ENCODE peak calls at places on chromosomes 4 and X, in four cellular contexts. Q is osteoblast, W is K562, G is PC-3. F is an unnamed sample.

GRCh38 chr4:126265880-126266279 is 951.1 kb downstream of the FAT4 start:
- DNase-seq in Q (no peak), W (no peak), G (no peak), F (no peak)

GRCh38 chr4:72295966-72296557 is 264.3 kb downstream of the NPFFR2 start:
- DNase-seq in Q (no peak), W (peak; percentile 43), G (peak; percentile 90), F (peak; percentile 11)

GRCh38 chrX:9282325-9282724 is 182.5 kb upstream of the TBL1X start:
- DNase-seq in Q (no peak), W (no peak), G (no peak), F (no peak)

GRCh38 chr4:8725071-8725841 is 132.7 kb downstream of the CPZ start:
- DNase-seq in Q (peak; percentile 57), W (no peak), G (no peak), F (no peak)

GRCh38 chrX:149302705-149303104 is 202.4 kb downstream of the IDS start:
- DNase-seq in Q (no peak), W (no peak), G (no peak), F (no peak)

GRCh38 chrX:106415276-106415895 is 196.4 kb upstream of the RADX start:
- DNase-seq in Q (no peak), W (peak; percentile 6), G (peak; percentile 50), F (peak; percentile 29)

GRCh38 chr4:176393306-176394013 is 73.7 kb downstream of the SPCS3 start:
- DNase-seq in Q (peak; percentile 27), W (no peak), G (no peak), F (no peak)

GRCh38 chrX:53716328-53717088 is 30.0 kb upstream of the HUWE1 start:
- DNase-seq in Q (no peak), W (no peak), G (peak; percentile 74), F (peak; percentile 74)

GRCh38 chrX:64204252-64204651 is 1.3 kb downstream of the AMER1 start:
- DNase-seq in Q (peak; percentile 70), W (no peak), G (no peak), F (no peak)

GRCh38 chr4:151541438-151542071 is 132.6 kb downstream of the FHIP1A start:
- DNase-seq in Q (peak; percentile 58), W (no peak), G (peak; percentile 82), F (no peak)

GRCh38 chrX:133670394-133670793 is 255.1 kb upstream of the GPC4 start:
- DNase-seq in Q (peak; percentile 72), W (peak; percentile 40), G (peak; percentile 72), F (peak; percentile 12)

GRCh38 chr4:152480901-152481300 is 55.0 kb downstream of the FBXW7 start:
- DNase-seq in Q (no peak), W (no peak), G (no peak), F (no peak)

GRCh38 chrX:30748337-30748960 is 95.2 kb downstream of the GK start:
- DNase-seq in Q (no peak), W (peak; percentile 51), G (no peak), F (no peak)

GRCh38 chr4:40349561-40350198 is 14.5 kb downstream of the CHRNA9 start:
- DNase-seq in Q (no peak), W (no peak), G (peak; percentile 42), F (peak; percentile 33)
- H3K4me2 ChIP-seq in Q (no peak overlapping the region), W (no peak overlapping the region), G (no peak overlapping the region), F (no peak overlapping the region)

GRCh38 chr4:182904271-182904761 is 12.9 kb downstream of the DCTD start:
- DNase-seq in Q (no peak), W (no peak), G (no peak), F (no peak)
- H4K20me1 ChIP-seq in Q (peaks cover 26% of the 10 kb centered on the region), W (no peaks in the 10 kb centered on the region), G (no peaks in the 10 kb centered on the region), F (no peaks in the 10 kb centered on the region)

GRCh38 chr4:140031706-140032105 is 122.3 kb downstream of the MAML3 start:
- DNase-seq in Q (no peak), W (no peak), G (no peak), F (no peak)
- H3K4me2 ChIP-seq in Q (no peak overlapping the region), W (no peak overlapping the region), G (no peak overlapping the region), F (no peak overlapping the region)

DNA sequence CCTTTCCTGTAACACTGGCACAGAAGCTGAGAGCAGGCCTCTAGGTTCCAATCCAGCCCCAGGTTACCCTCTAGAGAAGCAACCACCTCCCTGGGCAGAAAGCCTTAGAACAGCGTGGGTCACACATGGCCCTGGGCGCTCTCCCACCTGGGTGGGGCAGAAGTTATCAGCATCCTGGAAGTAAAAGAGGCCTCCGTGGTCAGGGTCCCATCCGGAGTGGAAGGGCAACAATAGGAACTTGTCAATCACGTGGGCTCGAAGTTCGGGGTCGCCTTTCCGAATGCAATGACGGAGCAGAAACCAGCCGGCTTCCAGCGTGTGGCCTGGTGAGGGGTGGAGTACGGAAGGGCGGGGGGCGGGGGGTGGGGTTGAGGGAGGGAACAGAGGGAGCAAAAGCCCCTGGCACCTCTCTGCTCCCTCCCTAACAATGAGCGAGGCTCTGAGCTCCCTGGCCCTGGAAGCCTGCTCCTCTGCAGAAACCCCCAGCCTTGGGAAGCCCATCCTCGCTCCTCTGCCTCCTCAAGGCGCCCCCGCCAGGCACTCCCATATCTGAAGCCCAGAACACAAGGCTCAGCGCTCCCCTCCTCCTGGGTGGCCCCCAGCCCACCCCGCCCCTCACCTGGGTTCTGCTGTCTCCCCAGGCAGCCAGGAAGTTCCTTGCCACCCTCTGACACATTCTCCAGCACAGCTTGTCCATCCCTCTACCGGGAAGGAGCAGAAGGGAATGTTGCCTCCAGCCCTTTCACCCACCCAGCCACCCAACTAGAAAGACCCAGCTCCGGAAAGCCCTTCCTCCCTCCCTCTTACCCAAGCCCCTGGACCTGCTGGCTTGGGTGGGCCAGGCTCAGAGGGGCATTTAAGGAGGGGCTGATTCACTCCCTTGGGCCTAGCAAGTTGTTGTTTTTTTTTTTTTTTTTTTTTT is 2.9 kb downstream of the RENBP start:
- DNase-seq in Q (no peak), W (peak; percentile 62), G (no peak), F (no peak)
- H4K20me1 ChIP-seq in Q (no peaks in the 10 kb centered on the region), W (no peaks in the 10 kb centered on the region), G (no peaks in the 10 kb centered on the region), F (no peaks in the 10 kb centered on the region)

GRCh38 chr4:87912164-87913004 is 63.1 kb upstream of the SPP1 start:
- DNase-seq in Q (no peak), W (no peak), G (no peak), F (no peak)

GRCh38 chr4:87913871-87914270 is 61.6 kb upstream of the SPP1 start:
- DNase-seq in Q (no peak), W (no peak), G (no peak), F (no peak)

GRCh38 chr4:87908341-87908740 is 67.2 kb upstream of the SPP1 start:
- DNase-seq in Q (no peak), W (no peak), G (no peak), F (no peak)

GRCh38 chr4:87910795-87911194 is 64.7 kb upstream of the SPP1 start:
- DNase-seq in Q (no peak), W (no peak), G (no peak), F (no peak)

DNA sequence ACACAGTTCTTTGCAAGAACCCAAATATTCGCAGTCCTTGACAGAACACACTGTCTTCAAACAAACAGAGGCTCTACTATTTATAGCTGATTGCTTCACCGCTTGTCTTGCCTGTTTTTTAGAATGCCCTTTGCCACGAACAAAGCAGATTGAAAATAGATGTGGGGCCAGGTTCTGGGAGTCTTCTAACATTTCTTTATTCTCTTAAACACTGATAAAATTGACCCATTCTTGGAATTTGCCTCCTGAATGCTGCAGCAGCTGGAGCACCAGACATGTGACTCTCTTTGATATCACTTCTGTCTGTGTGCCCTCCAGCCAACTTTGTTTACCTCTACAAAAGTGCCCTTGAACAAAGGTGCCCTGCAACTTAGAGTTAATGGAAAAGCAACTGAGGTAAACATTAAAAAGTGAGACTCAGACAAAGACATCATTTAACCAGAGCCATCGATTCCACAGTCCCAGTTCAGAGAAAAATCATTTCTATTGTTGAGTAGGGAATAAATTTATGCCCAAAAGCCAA is 64.2 kb upstream of the SPP1 start:
- DNase-seq in Q (no peak), W (no peak), G (no peak), F (no peak)
- H3K4me2 ChIP-seq in Q (no peak overlapping the region), W (no peak overlapping the region), G (no peak overlapping the region), F (no peak overlapping the region)

DNA sequence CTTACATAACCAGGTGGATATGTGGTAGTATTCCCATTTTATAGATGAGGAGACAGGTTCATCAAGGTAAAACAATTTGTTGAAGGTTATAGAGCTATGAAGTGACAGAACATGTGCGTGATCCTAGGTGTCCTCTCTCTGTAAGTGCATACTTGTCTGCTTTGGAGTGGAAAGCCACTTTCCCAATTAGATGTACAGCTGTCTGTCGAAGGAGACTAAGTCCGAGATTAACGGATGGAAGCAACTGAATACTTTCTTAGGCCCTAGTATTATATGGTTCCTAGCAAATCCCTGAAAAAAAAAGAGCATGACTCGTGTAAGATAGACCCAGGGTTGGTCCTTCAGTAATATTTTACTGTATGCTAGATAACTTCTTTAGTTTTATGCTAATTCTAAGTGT is 19.7 kb downstream of the TMEM131L start:
- DNase-seq in Q (no peak), W (no peak), G (no peak), F (no peak)
- H4K20me1 ChIP-seq in Q (no peaks in the 10 kb centered on the region), W (no peaks in the 10 kb centered on the region), G (no peaks in the 10 kb centered on the region), F (peaks cover 71% of the 10 kb centered on the region)

DNA sequence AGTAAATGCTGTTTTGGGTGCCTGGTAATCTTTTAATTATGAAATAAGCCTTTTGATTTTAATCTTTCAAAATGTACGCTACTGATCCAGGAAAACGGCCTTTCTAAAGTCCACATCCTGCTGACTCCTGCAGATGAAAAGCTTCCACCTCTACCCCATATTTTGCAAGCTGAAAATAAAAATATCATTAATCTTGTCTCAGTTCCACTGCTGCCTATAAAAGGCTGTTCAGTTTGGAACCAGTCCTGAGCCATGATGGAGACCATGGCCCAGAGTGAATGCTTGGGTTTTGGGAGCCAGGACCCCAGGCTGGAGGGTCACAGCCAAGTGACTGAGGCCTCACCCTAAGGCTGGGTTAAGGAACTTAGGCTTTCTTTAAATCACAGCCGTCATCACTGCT is 110.8 kb downstream of the AFF1 start:
- DNase-seq in Q (no peak), W (no peak), G (no peak), F (no peak)
- H3K4me2 ChIP-seq in Q (peak overlapping the region; percentile 79), W (no peak overlapping the region), G (no peak overlapping the region), F (no peak overlapping the region)

F was measured in OCI-LY7.